ENCODE peak calls at places on chromosome 12, in six cellular contexts. R is adipocyte; P is ovary; S is effector memory CD4-positive, alpha-beta T cell; H is choroid plexus epithelial cell; T is BJ. C is an unnamed sample.

GRCh38 chr12:97756741-97757140 is 294.1 kb downstream of the RMST start:
- DNase-seq in P (no peak), S (no peak), T (no peak), R (no peak), H (no peak), C (no peak)

GRCh38 chr12:93408813-93409212 is 31.1 kb downstream of the NUDT4 start:
- DNase-seq in H (peak), P (no peak), S (no peak), R (no peak), T (no peak), C (no peak)

GRCh38 chr12:50188280-50188781 is 21.2 kb upstream of the CERS5 start:
- DNase-seq in R (no peak), P (no peak), H (peak), T (no peak), S (no peak), C (no peak)

GRCh38 chr12:103501447-103501846 is 5.7 kb upstream of the C12orf42 start:
- DNase-seq in S (no peak), T (no peak), P (no peak), R (no peak), H (no peak), C (no peak)

GRCh38 chr12:76490763-76491162 is 68.8 kb downstream of the OSBPL8 start:
- DNase-seq in R (no peak), S (no peak), H (no peak), P (no peak), T (no peak), C (no peak)

GRCh38 chr12:18283776-18284175 is 22.5 kb downstream of the PIK3C2G start:
- DNase-seq in R (no peak), T (no peak), H (no peak), S (no peak), P (no peak), C (no peak)

GRCh38 chr12:105933671-105934665 is 204.8 kb downstream of the NUAK1 start:
- DNase-seq in H (peak), S (no peak), P (peak), R (peak), T (peak), C (peak)

GRCh38 chr12:105860556-105861207 is 278.1 kb downstream of the NUAK1 start:
- DNase-seq in R (no peak), T (no peak), P (no peak), S (no peak), H (no peak), C (no peak)

GRCh38 chr12:57237952-57238853 is 8.7 kb downstream of the SHMT2 start:
- DNase-seq in P (no peak), S (no peak), T (no peak), R (no peak), H (no peak), C (no peak)

GRCh38 chr12:130826151-130826801 is 12.8 kb downstream of the STX2 start:
- DNase-seq in T (no peak), P (peak), H (peak), S (peak), R (peak), C (no peak)

GRCh38 chr12:116201908-116202307 is 75.6 kb downstream of the MED13L start:
- DNase-seq in R (peak), H (peak), P (no peak), S (no peak), T (no peak), C (peak)

GRCh38 chr12:27969901-27970390 is 2.6 kb downstream of the PTHLH start:
- DNase-seq in S (peak), P (peak), R (peak), T (no peak), H (peak), C (no peak)

GRCh38 chr12:11779286-11779685 is 129.8 kb downstream of the ETV6 start:
- DNase-seq in S (no peak), R (peak), H (peak), T (no peak), P (no peak), C (no peak)

GRCh38 chr12:29781705-29782266 is 2.0 kb downstream of the TMTC1 start:
- DNase-seq in R (no peak), S (no peak), H (no peak), T (no peak), P (no peak), C (no peak)

GRCh38 chr12:29782821-29783772 is 645 bp downstream of the TMTC1 start:
- DNase-seq in H (peak), R (peak), S (no peak), T (no peak), P (peak), C (no peak)

GRCh38 chr12:29782285-29782820 is 1.4 kb downstream of the TMTC1 start:
- DNase-seq in S (no peak), P (no peak), T (peak), H (peak), R (peak), C (no peak)

GRCh38 chr12:29780084-29780483 is 3.7 kb downstream of the TMTC1 start:
- DNase-seq in R (no peak), H (no peak), S (no peak), P (no peak), T (no peak), C (no peak)

DNA sequence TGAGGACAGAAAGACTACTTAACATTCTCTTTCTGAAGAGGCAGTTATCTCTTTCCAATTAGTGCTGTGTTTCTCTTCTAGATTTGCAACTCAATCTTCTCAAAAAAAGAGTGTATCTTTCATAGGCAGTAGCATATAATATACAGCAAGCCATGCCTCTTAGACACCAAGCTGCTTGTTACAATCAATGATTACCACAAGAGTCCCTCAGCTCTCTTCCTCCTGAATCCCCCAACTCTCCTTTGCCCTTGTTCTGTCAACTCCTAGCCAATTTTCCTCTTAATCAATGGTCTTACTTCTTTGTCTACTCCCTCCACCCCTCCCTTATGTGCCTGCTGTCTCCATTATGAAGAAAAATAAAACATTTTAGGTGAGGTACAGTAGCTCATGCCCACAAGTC is 2.6 kb downstream of the TMTC1 start:
- DNase-seq in R (no peak), S (no peak), H (no peak), T (no peak), P (no peak), C (no peak)
- H3K4me3 ChIP-seq in R (peak), S (no peak), H (peak), T (no peak), P (no peak), C (no peak)

GRCh38 chr12:114360485-114360884 is 45.5 kb downstream of the TBX5 start:
- DNase-seq in R (no peak), P (no peak), H (no peak), S (no peak), T (no peak), C (no peak)
- H3K4me3 ChIP-seq in R (no peak), P (no peak), H (no peak), S (no peak), T (no peak), C (no peak)

DNA sequence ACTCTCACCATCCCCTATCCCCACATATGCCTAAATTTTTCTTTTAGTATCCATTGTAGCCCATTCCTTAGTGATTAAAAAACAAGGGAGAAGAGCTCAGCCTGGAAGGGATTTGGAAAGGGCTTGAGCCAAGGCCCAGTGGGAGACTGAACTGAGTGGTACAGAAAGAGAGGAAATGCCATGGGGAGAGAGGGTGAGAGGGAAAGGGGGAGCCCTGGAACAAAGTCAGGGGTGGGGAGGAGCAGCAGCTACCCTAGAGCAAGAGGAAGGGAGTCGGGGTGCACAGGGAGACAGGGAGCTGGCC is 2.6 kb upstream of the ATN1 start:
- DNase-seq in T (no peak), S (no peak), R (no peak), P (no peak), H (peak), C (no peak)
- H3K4me3 ChIP-seq in T (no peak), S (no peak), R (peak), P (peak), H (no peak), C (no peak)

GRCh38 chr12:8018666-8019581 is 13.6 kb upstream of the FOXJ2 start:
- DNase-seq in P (no peak), R (no peak), H (no peak), S (no peak), T (no peak), C (no peak)
- H3K4me3 ChIP-seq in P (no peak), R (peak), H (peak), S (peak), T (peak), C (peak)

GRCh38 chr12:125068391-125068790 is 3.2 kb downstream of the AACS start:
- DNase-seq in S (no peak), H (no peak), T (no peak), R (no peak), P (no peak), C (no peak)

GRCh38 chr12:125065753-125066570 is 727 bp downstream of the AACS start:
- DNase-seq in S (no peak), H (no peak), P (no peak), R (no peak), T (no peak), C (no peak)

GRCh38 chr12:125061229-125061628 is 4.0 kb upstream of the AACS start:
- DNase-seq in H (no peak), R (no peak), S (no peak), T (no peak), P (no peak), C (no peak)

GRCh38 chr12:125065021-125065752 is at the start of gene AACS:
- DNase-seq in S (peak), P (peak), H (peak), R (peak), T (no peak), C (no peak)

DNA sequence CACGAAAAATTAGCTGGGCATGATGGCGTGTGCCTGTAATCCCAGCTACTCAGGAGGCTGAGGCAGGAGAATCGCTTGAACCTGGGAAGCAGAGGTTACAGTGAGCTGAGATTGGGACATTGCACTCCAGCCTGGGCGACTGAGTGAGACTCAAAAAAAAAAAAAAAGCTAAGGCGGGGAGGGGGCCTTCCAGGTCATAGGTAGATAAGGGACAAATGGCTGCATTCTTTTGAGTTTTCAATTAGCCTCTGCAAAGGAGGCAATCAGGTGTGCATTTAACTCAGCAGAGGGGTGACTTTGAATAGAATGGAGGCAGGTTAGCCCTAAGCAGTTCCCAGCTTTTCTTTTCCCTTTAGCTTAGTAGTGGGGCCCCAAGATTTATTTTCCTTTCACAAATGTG is 743 bp upstream of the AACS start:
- DNase-seq in S (no peak), T (no peak), H (no peak), P (no peak), R (no peak), C (no peak)
- H3K4me3 ChIP-seq in S (peak), T (no peak), H (no peak), P (peak), R (peak), C (peak)

DNA sequence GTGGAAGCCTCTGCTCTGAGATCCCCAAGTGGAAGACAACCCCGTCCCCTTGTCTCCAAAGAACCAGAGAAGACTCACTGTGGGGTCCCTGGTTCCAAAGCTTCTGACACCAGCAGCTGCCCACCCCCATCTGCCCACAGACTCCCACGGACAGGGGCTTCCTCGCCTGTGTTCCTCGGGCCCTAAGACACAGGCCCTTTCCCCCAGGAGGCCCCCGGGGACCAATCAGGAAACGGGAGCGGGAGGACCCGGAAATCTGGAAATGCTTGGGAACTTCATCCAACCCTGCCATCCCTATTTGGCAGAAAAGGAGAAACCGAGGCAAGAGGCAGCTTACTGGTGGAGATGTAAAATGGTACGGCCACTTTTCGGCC is 113.1 kb downstream of the NCOR2 start:
- DNase-seq in P (no peak), H (no peak), R (no peak), S (no peak), T (no peak), C (no peak)
- H3K4me3 ChIP-seq in P (no peak), H (no peak), R (no peak), S (no peak), T (no peak), C (no peak)

GRCh38 chr12:459050-459429 is 699 bp upstream of the B4GALNT3 start:
- DNase-seq in H (no peak), R (no peak), P (no peak), T (no peak), S (no peak), C (no peak)
- H3K4me3 ChIP-seq in H (no peak), R (peak), P (peak), T (no peak), S (peak), C (no peak)

GRCh38 chr12:32379667-32380066 is 19.7 kb upstream of the FGD4 start:
- DNase-seq in S (no peak), H (no peak), P (no peak), R (no peak), T (no peak), C (no peak)
- H3K4me3 ChIP-seq in S (no peak), H (no peak), P (no peak), R (no peak), T (no peak), C (no peak)

C was measured in AG04449.